ENCODE peak calls at places on chromosomes 3 and 15, in five cellular contexts. One of them, this sample, is unnamed.

GRCh38 chr15:75696303-75696657 is 16.4 kb downstream of the CSPG4 start:
- DNase-seq in mucosa of descending colon: no peak
- DNase-seq in GM13977: peak
- DNase-seq in SK-N-SH: no peak
- DNase-seq in astrocyte of the spinal cord: no peak
- DNase-seq in this sample: no peak

GRCh38 chr3:65855370-65856100 is 183.2 kb downstream of the MAGI1 start:
- DNase-seq in astrocyte of the spinal cord: no peak
- DNase-seq in SK-N-SH: no peak
- DNase-seq in mucosa of descending colon: no peak
- DNase-seq in GM13977: no peak
- DNase-seq in this sample: no peak

GRCh38 chr3:43389388-43390254 is 103.3 kb downstream of the SNRK start:
- DNase-seq in mucosa of descending colon: no peak
- DNase-seq in SK-N-SH: no peak
- DNase-seq in astrocyte of the spinal cord: peak
- DNase-seq in GM13977: no peak
- DNase-seq in this sample: no peak

GRCh38 chr15:33722005-33722672 is 246.2 kb upstream of the CHRM5 start:
- DNase-seq in mucosa of descending colon: no peak
- DNase-seq in astrocyte of the spinal cord: peak
- DNase-seq in GM13977: no peak
- DNase-seq in SK-N-SH: no peak
- DNase-seq in this sample: no peak

GRCh38 chr3:109413049-109413448 is 75.7 kb upstream of the DPPA4 start:
- DNase-seq in mucosa of descending colon: no peak
- DNase-seq in astrocyte of the spinal cord: no peak
- DNase-seq in GM13977: no peak
- DNase-seq in SK-N-SH: no peak
- DNase-seq in this sample: no peak

GRCh38 chr3:177358968-177359600 is 161.8 kb upstream of the TBL1XR1 start:
- DNase-seq in astrocyte of the spinal cord: peak
- DNase-seq in mucosa of descending colon: peak
- DNase-seq in GM13977: peak
- DNase-seq in SK-N-SH: peak
- DNase-seq in this sample: peak

GRCh38 chr3:155604126-155604525 is 140.7 kb downstream of the PLCH1 start:
- DNase-seq in astrocyte of the spinal cord: no peak
- DNase-seq in GM13977: no peak
- DNase-seq in mucosa of descending colon: no peak
- DNase-seq in SK-N-SH: no peak
- DNase-seq in this sample: no peak

GRCh38 chr15:60602323-60602722 is 123.4 kb upstream of the ICE2 start:
- DNase-seq in mucosa of descending colon: no peak
- DNase-seq in astrocyte of the spinal cord: no peak
- DNase-seq in SK-N-SH: no peak
- DNase-seq in GM13977: no peak
- DNase-seq in this sample: no peak

GRCh38 chr3:197367081-197367780 is 68.8 kb upstream of the DLG1 start:
- DNase-seq in GM13977: no peak
- DNase-seq in SK-N-SH: peak
- DNase-seq in mucosa of descending colon: no peak
- DNase-seq in astrocyte of the spinal cord: peak
- DNase-seq in this sample: no peak

GRCh38 chr3:47414666-47415587 is 34.1 kb downstream of the PTPN23 start:
- DNase-seq in mucosa of descending colon: no peak
- DNase-seq in astrocyte of the spinal cord: no peak
- DNase-seq in SK-N-SH: no peak
- DNase-seq in GM13977: peak
- DNase-seq in this sample: no peak

GRCh38 chr15:55108858-55109518 is 87.8 kb downstream of the RSL24D1 start:
- DNase-seq in SK-N-SH: peak
- DNase-seq in astrocyte of the spinal cord: peak
- DNase-seq in GM13977: peak
- DNase-seq in mucosa of descending colon: peak
- DNase-seq in this sample: peak

GRCh38 chr15:78265137-78265460 is 737 bp downstream of the DNAJA4 start:
- DNase-seq in mucosa of descending colon: no peak
- DNase-seq in astrocyte of the spinal cord: no peak
- DNase-seq in GM13977: no peak
- DNase-seq in SK-N-SH: no peak
- DNase-seq in this sample: no peak

GRCh38 chr3:30004481-30004880 is 601.9 kb upstream of the TGFBR2 start:
- DNase-seq in astrocyte of the spinal cord: no peak
- DNase-seq in GM13977: no peak
- DNase-seq in SK-N-SH: no peak
- DNase-seq in mucosa of descending colon: no peak
- DNase-seq in this sample: no peak

GRCh38 chr3:58180099-58180880 is 30.5 kb downstream of the DNASE1L3 start:
- DNase-seq in GM13977: no peak
- DNase-seq in astrocyte of the spinal cord: no peak
- DNase-seq in mucosa of descending colon: no peak
- DNase-seq in SK-N-SH: no peak
- DNase-seq in this sample: no peak

GRCh38 chr15:42141795-42142667 is 14.4 kb downstream of the PLA2G4F start:
- DNase-seq in GM13977: no peak
- DNase-seq in mucosa of descending colon: no peak
- DNase-seq in SK-N-SH: no peak
- DNase-seq in astrocyte of the spinal cord: no peak
- DNase-seq in this sample: no peak

GRCh38 chr3:53493618-53493996 is 804 bp upstream of the CACNA1D start:
- DNase-seq in GM13977: no peak
- DNase-seq in astrocyte of the spinal cord: no peak
- DNase-seq in SK-N-SH: no peak
- DNase-seq in mucosa of descending colon: no peak
- DNase-seq in this sample: no peak

GRCh38 chr15:44102675-44103254 is 92.3 kb downstream of the FRMD5 start:
- DNase-seq in mucosa of descending colon: no peak
- DNase-seq in astrocyte of the spinal cord: peak
- DNase-seq in GM13977: no peak
- DNase-seq in SK-N-SH: no peak
- DNase-seq in this sample: no peak

GRCh38 chr3:138297059-138297607 is 32.5 kb downstream of the NME9 start:
- DNase-seq in SK-N-SH: no peak
- DNase-seq in GM13977: no peak
- DNase-seq in astrocyte of the spinal cord: no peak
- DNase-seq in mucosa of descending colon: no peak
- DNase-seq in this sample: no peak

GRCh38 chr3:9231006-9231405 is 18.4 kb downstream of the SRGAP3 start:
- DNase-seq in SK-N-SH: no peak
- DNase-seq in astrocyte of the spinal cord: no peak
- DNase-seq in GM13977: no peak
- DNase-seq in mucosa of descending colon: no peak
- DNase-seq in this sample: no peak

GRCh38 chr3:99943931-99944761 is 126.5 kb downstream of the CMSS1 start:
- DNase-seq in mucosa of descending colon: no peak
- DNase-seq in GM13977: no peak
- DNase-seq in astrocyte of the spinal cord: no peak
- DNase-seq in SK-N-SH: no peak
- DNase-seq in this sample: no peak

GRCh38 chr15:29937956-29938355 is 115.7 kb upstream of the TJP1 start:
- DNase-seq in astrocyte of the spinal cord: peak
- DNase-seq in GM13977: no peak
- DNase-seq in SK-N-SH: no peak
- DNase-seq in mucosa of descending colon: no peak
- DNase-seq in this sample: no peak

GRCh38 chr3:123664771-123665170 is 79.9 kb upstream of the HACD2 start:
- DNase-seq in SK-N-SH: no peak
- DNase-seq in mucosa of descending colon: no peak
- DNase-seq in astrocyte of the spinal cord: no peak
- DNase-seq in GM13977: no peak
- DNase-seq in this sample: no peak

GRCh38 chr3:51395493-51396213 is 4.6 kb downstream of the RBM15B start:
- DNase-seq in GM13977: no peak
- DNase-seq in astrocyte of the spinal cord: no peak
- DNase-seq in SK-N-SH: no peak
- DNase-seq in mucosa of descending colon: no peak
- DNase-seq in this sample: no peak

GRCh38 chr3:183303725-183304124 is 50.7 kb downstream of the B3GNT5 start:
- DNase-seq in astrocyte of the spinal cord: no peak
- DNase-seq in SK-N-SH: no peak
- DNase-seq in mucosa of descending colon: no peak
- DNase-seq in GM13977: no peak
- DNase-seq in this sample: no peak

GRCh38 chr3:156687023-156687422 is 12.6 kb downstream of the TIPARP start:
- DNase-seq in mucosa of descending colon: no peak
- DNase-seq in SK-N-SH: no peak
- DNase-seq in GM13977: no peak
- DNase-seq in astrocyte of the spinal cord: no peak
- DNase-seq in this sample: peak

DNA sequence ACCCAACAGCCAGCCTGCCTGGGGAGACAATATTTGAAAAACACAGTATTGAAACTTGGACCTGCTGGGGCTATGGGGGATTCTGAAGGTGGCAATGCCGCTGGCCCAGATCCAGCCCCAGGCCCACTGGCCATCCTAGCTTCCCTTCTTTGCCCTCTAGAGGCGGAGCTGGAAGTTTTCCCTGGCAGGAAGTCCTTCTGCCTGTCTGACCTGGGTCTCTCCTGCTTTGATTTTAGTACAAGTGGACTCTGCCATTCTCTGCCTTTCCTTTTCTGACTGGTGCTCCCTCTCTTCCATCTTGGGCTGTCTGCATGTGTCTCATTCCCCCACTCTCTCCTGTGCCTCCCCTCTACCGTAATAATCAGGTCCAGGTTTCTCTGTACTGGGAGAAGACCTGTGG is 3.6 kb downstream of the SEMA3F start:
- DNase-seq in GM13977: no peak
- DNase-seq in SK-N-SH: no peak
- DNase-seq in mucosa of descending colon: no peak
- DNase-seq in astrocyte of the spinal cord: no peak
- DNase-seq in this sample: no peak
- TF ChIP-seq CTCF in GM13977: no peak
- TF ChIP-seq CTCF in SK-N-SH: peak
- TF ChIP-seq CTCF in mucosa of descending colon: no peak
- TF ChIP-seq CTCF in astrocyte of the spinal cord: peak
- TF ChIP-seq CTCF in this sample: no peak

DNA sequence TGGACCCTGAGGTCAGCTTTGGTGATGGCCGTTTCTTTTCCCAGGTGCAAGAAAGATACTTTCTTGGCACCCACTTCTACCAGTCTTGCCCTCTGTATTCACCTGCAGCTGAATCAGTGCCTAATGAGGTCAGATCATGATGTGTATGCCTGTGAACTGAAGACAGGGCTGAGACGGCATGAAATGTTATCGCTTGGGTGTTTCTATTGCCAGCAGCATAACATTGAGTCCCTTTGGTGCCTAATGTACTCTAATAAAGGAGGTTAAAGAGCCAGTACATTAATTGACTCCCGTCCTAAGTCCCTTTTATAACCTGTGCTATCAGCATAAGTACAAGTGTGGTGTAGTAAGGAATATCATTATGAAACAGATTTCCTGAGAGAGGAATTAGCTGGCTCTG is 194.7 kb upstream of the TBC1D5 start:
- DNase-seq in mucosa of descending colon: no peak
- DNase-seq in astrocyte of the spinal cord: no peak
- DNase-seq in GM13977: no peak
- DNase-seq in SK-N-SH: no peak
- DNase-seq in this sample: no peak
- TF ChIP-seq CTCF in mucosa of descending colon: no peak
- TF ChIP-seq CTCF in astrocyte of the spinal cord: no peak
- TF ChIP-seq CTCF in GM13977: no peak
- TF ChIP-seq CTCF in SK-N-SH: no peak
- TF ChIP-seq CTCF in this sample: no peak

GRCh38 chr3:172201990-172202318 is 162.6 kb downstream of the FNDC3B start:
- DNase-seq in astrocyte of the spinal cord: peak
- DNase-seq in mucosa of descending colon: no peak
- DNase-seq in GM13977: no peak
- DNase-seq in SK-N-SH: no peak
- DNase-seq in this sample: no peak
- TF ChIP-seq CTCF in astrocyte of the spinal cord: no peak
- TF ChIP-seq CTCF in mucosa of descending colon: no peak
- TF ChIP-seq CTCF in GM13977: no peak
- TF ChIP-seq CTCF in SK-N-SH: no peak
- TF ChIP-seq CTCF in this sample: no peak

GRCh38 chr3:132722165-132723023 is at the start of gene NPHP3:
- DNase-seq in SK-N-SH: peak
- DNase-seq in mucosa of descending colon: peak
- DNase-seq in astrocyte of the spinal cord: peak
- DNase-seq in GM13977: peak
- DNase-seq in this sample: peak
- TF ChIP-seq CTCF in SK-N-SH: no peak
- TF ChIP-seq CTCF in mucosa of descending colon: no peak
- TF ChIP-seq CTCF in astrocyte of the spinal cord: no peak
- TF ChIP-seq CTCF in GM13977: no peak
- TF ChIP-seq CTCF in this sample: no peak

DNA sequence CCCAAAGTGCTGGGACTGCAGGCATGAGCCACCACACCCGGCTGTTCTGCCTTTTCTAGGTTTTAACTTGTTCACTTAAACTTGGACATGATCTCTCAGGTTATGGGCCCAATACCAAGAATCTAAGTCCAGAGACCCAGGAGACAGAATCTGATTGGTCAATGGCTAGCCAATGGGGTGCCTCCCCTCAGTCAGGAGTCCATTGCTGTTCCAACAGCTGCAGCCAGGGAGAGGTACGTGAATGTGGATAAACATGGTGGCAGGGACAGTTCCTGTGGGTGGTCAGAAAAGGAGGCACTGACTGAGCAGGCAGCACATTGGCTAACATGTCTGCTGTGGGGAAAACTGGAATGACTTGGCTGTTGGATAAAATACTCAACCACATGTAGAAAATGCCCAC is 140.3 kb downstream of the RPLP1 start:
- DNase-seq in GM13977: no peak
- DNase-seq in mucosa of descending colon: no peak
- DNase-seq in astrocyte of the spinal cord: no peak
- DNase-seq in SK-N-SH: no peak
- DNase-seq in this sample: no peak
- TF ChIP-seq CTCF in GM13977: no peak
- TF ChIP-seq CTCF in mucosa of descending colon: no peak
- TF ChIP-seq CTCF in astrocyte of the spinal cord: no peak
- TF ChIP-seq CTCF in SK-N-SH: no peak
- TF ChIP-seq CTCF in this sample: no peak

DNA sequence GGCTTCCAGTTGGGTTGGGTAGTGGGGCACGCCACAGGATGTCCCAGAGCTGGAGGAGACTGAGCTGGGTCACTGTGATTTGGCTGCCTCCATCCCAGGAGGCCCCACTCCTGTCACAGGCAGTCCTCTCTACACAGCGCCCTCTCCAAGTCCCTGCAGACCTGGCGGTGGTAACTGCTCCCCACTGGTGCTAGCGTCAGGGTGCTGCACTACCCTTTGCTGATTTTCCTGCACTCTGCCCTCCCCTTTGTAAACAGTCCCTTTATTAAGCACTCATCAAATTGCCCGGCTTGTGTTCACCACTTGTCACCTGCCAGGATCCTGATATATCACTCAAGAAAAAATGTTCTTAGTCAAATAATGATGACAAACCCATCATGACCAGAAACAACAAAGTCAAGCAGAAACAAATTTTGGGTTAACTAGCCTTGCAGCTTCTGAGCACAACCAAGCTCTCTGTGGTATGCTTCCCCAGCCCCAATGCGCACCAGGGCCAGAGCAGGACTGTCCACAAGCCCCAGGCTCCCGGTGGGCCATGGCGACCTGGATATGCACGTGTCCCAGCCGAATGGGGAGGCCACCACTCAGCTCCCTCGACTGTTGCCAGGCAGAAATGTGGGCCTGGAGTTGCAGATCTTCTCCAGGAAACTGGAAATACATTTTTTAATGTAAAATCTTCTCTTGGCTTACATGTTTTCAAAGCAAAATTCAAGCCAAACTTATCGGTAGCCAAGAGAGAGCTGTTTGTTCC is 24.6 kb downstream of the MEGF11 start:
- DNase-seq in SK-N-SH: no peak
- DNase-seq in astrocyte of the spinal cord: no peak
- DNase-seq in mucosa of descending colon: no peak
- DNase-seq in GM13977: no peak
- DNase-seq in this sample: no peak
- TF ChIP-seq CTCF in SK-N-SH: no peak
- TF ChIP-seq CTCF in astrocyte of the spinal cord: no peak
- TF ChIP-seq CTCF in mucosa of descending colon: no peak
- TF ChIP-seq CTCF in GM13977: no peak
- TF ChIP-seq CTCF in this sample: no peak

This sample was measured in GM20000.